ENCODE peak calls at places on chromosomes 12 and 14, in nine cellular contexts. C is astrocyte of the spinal cord, G is Panc1, Z is ovary, E is IMR-90, V is colonic mucosa, S is AG04450, Q is stomach, R is heart right ventricle. H is an unnamed sample.
A peak's percentile ranks its signal among the peaks of the same experiment; 100 is the strongest.

GRCh38 chr12:6699989-6700645 is 498 bp downstream of the PIANP start:
- DNase-seq in Q (no peak), Z (no peak), C (no peak), S (no peak), G (no peak), E (no peak), V (no peak), R (no peak), H (no peak)

GRCh38 chr14:101843665-101844064 is 82.2 kb downstream of the PPP2R5C start:
- DNase-seq in S (no peak), Z (no peak), V (no peak), R (no peak), E (no peak), G (no peak), Q (no peak), C (no peak), H (no peak)

GRCh38 chr12:69619050-69619449 is 8.3 kb upstream of the LRRC10 start:
- DNase-seq in C (no peak), E (no peak), S (no peak), V (no peak), Z (no peak), Q (no peak), R (no peak), G (no peak), H (no peak)

GRCh38 chr14:22336031-22336430 is 253.0 kb downstream of the DAD1 start:
- DNase-seq in Z (no peak), R (no peak), S (no peak), Q (no peak), V (no peak), G (no peak), C (no peak), E (no peak), H (no peak)

GRCh38 chr12:116502141-116502725 is 56.9 kb upstream of the MAP1LC3B2 start:
- DNase-seq in G (no peak), R (no peak), Z (no peak), Q (no peak), S (no peak), C (no peak), V (no peak), E (no peak), H (no peak)

GRCh38 chr12:46494424-46494823 is 121.9 kb upstream of the SLC38A2 start:
- DNase-seq in R (no peak), G (no peak), C (peak; percentile 73), S (peak; percentile 67), V (no peak), Q (no peak), E (peak; percentile 85), Z (no peak), H (peak; percentile 87)

GRCh38 chr14:87149583-87150354 is 843.2 kb downstream of the GALC start:
- DNase-seq in Q (no peak), Z (no peak), E (peak; percentile 77), S (peak; percentile 63), C (peak; percentile 46), R (no peak), G (no peak), V (no peak), H (no peak)

GRCh38 chr14:103007555-103007954 is 49.8 kb downstream of the CDC42BPB start:
- DNase-seq in E (no peak), C (no peak), R (peak; percentile 48), Q (no peak), Z (no peak), G (no peak), S (no peak), V (no peak), H (no peak)

GRCh38 chr12:52354197-52354596 is 13.1 kb downstream of the KRT85 start:
- DNase-seq in G (no peak), V (no peak), Z (no peak), S (no peak), E (no peak), C (no peak), R (no peak), Q (no peak), H (no peak)

GRCh38 chr14:53148612-53149202 is 4.4 kb downstream of the DDHD1 start:
- DNase-seq in R (no peak), S (no peak), G (no peak), Z (no peak), C (no peak), Q (no peak), E (no peak), V (no peak), H (no peak)

GRCh38 chr12:105245291-105245690 is 9.3 kb upstream of the APPL2 start:
- DNase-seq in E (no peak), Q (no peak), V (no peak), S (no peak), C (no peak), G (no peak), Z (no peak), R (no peak), H (peak; percentile 50)

GRCh38 chr14:77618381-77618780 is 1.9 kb upstream of the SPTLC2 start:
- DNase-seq in S (no peak), C (no peak), Q (no peak), G (no peak), E (no peak), R (no peak), V (no peak), Z (no peak), H (no peak)

GRCh38 chr12:69570545-69571399 is 14.5 kb upstream of the CCT2 start:
- DNase-seq in V (peak; percentile 58), R (no peak), E (peak; percentile 69), Q (peak; percentile 49), S (no peak), Z (peak; percentile 52), C (peak; percentile 76), G (no peak), H (peak; percentile 82)

GRCh38 chr12:122197612-122197966 is 5.9 kb upstream of the B3GNT4 start:
- DNase-seq in R (no peak), S (no peak), Z (no peak), G (no peak), C (no peak), Q (no peak), V (no peak), E (peak; percentile 19), H (peak; percentile 19)

DNA sequence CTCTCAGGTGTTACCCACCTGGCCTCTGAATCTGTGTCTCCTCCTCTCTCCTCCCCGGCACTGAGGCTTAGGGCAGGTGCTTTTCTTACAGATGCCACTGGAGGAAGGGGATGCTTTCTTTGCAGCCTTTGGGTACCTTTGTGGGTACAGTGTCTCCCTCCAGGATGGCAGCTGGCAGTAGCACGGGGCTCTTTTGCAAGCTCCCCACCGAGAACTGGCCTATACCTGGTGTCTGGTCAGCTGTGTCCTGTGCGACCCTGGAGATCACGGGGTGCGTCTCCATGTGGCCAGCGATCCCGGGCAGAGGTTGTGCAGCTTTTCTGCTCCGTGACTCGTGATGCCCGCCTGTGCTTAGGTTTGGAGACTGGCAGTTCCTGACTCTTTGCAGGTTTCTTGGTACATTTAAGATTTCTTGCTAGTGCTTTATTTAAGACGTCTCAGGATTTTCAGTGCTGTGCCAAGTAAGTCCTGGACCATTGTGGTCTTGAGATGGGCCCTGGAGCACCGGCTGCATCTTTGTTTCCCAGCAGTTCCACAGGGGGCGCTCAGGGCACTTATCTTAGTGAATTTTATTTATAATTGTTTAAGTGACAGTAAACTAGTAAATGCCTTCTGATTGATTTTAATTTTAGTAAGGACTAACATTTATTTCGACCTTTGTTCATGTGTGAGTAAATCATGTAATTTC is 68.9 kb downstream of the DDX51 start:
- DNase-seq in R (no peak), G (no peak), Z (no peak), S (no peak), E (no peak), V (no peak), Q (no peak), C (no peak), H (no peak)
- TF ChIP-seq CTCF in R (no peak), G (peak; percentile 79), Z (no peak), S (peak; percentile 44), E (peak; percentile 29), V (no peak), Q (no peak), C (peak; percentile 44), H (peak; percentile 36)

DNA sequence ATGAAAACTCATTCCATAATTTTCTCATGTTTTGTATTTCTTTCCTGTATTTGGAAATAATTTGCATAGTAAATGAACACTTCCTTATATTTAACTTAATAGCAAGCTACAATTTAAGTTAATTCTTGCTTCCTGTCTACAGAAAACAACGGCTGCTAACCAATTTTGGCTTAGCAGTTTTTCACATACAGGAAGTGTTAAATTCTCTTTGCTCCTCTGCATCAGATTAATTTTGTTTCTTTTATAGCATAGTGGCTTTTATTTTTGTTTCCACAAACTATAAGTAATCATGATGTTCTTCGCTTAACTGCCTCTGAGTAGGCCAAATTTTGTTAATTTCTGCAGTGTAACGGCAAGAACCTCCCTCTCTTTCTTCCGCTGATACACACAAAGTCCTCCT is 182.9 kb downstream of the ALX1 start:
- DNase-seq in Q (no peak), V (no peak), S (no peak), G (no peak), E (no peak), R (no peak), C (no peak), Z (no peak), H (no peak)
- H3K4me3 ChIP-seq in Q (no peak overlapping the region), V (no peak overlapping the region), S (no peak overlapping the region), G (no peak overlapping the region), E (no peak overlapping the region), R (no peak overlapping the region), C (no peak overlapping the region), Z (no peak overlapping the region), H (no peak overlapping the region)

GRCh38 chr12:66693901-66694513 is 15.1 kb upstream of the GRIP1 start:
- DNase-seq in V (peak; percentile 24), S (peak; percentile 36), R (no peak), C (peak; percentile 76), Q (no peak), E (peak; percentile 69), Z (no peak), G (peak; percentile 32), H (peak; percentile 80)
- TF ChIP-seq CTCF in V (peak; percentile 48), S (peak; percentile 65), R (peak; percentile 55), C (peak; percentile 58), Q (no peak), E (peak; percentile 59), Z (no peak), G (peak; percentile 76), H (peak; percentile 46)

GRCh38 chr14:75258079-75258802 is 20.4 kb upstream of the FOS start:
- DNase-seq in S (no peak), E (peak; percentile 59), V (peak; percentile 45), G (no peak), Z (peak; percentile 50), R (no peak), C (peak; percentile 14), Q (peak; percentile 45), H (peak; percentile 90)

GRCh38 chr14:75262641-75263040 is 16.0 kb upstream of the FOS start:
- DNase-seq in G (no peak), Z (no peak), E (no peak), V (no peak), Q (no peak), C (no peak), S (no peak), R (no peak), H (no peak)

GRCh38 chr14:75259510-75259855 is 19.1 kb upstream of the FOS start:
- DNase-seq in Z (no peak), E (peak; percentile 77), V (no peak), G (no peak), Q (no peak), R (no peak), S (no peak), C (peak; percentile 79), H (peak; percentile 76)

GRCh38 chr14:75258803-75259509 is 19.7 kb upstream of the FOS start:
- DNase-seq in V (peak; percentile 100), G (peak; percentile 96), Z (peak; percentile 99), R (peak; percentile 100), Q (peak; percentile 99), E (peak; percentile 100), C (peak; percentile 100), S (peak; percentile 99), H (peak; percentile 100)

GRCh38 chr14:75259946-75260545 is 18.6 kb upstream of the FOS start:
- DNase-seq in G (no peak), R (no peak), V (no peak), Z (no peak), C (no peak), S (no peak), E (no peak), Q (no peak), H (no peak)
- H3K4me3 ChIP-seq in G (peak overlapping the region; percentile 55), R (no peak overlapping the region), V (no peak overlapping the region), Z (no peak overlapping the region), C (no peak overlapping the region), S (no peak overlapping the region), E (no peak overlapping the region), Q (peak overlapping the region; percentile 34), H (no peak overlapping the region)

H was measured in cardiac fibroblast.